ENCODE peak calls at places on chromosomes 11 and 22, in nine cellular contexts. L, S, H, O, B, G, D, M and W are unnamed samples.

GRCh38 chr11:68036717-68037239 is 2.0 kb upstream of the TCIRG1 start:
- DNase-seq in S (no peak), L (no peak), B (no peak), H (no peak), D (no peak), O (peak; percentile 87), G (peak; percentile 14), M (no peak), W (peak; percentile 91)

GRCh38 chr11:92302766-92303165 is 78.1 kb downstream of the FAT3 start:
- DNase-seq in M (no peak), D (no peak), O (no peak), H (no peak), B (no peak), L (peak; percentile 18), S (no peak), G (no peak), W (no peak)

GRCh38 chr11:65308281-65308891 is 6.3 kb upstream of the CDC42EP2 start:
- DNase-seq in L (no peak), G (no peak), D (no peak), M (peak; percentile 41), B (no peak), S (no peak), O (peak; percentile 81), H (no peak), W (peak; percentile 83)

GRCh38 chr11:77071671-77072605 is 5.2 kb downstream of the CAPN5 start:
- DNase-seq in H (no peak), L (peak; percentile 37), O (peak; percentile 43), G (peak; percentile 12), D (no peak), S (peak; percentile 18), M (no peak), B (no peak), W (no peak)

GRCh38 chr22:46117206-46118199 is 32.8 kb upstream of the PPARA start:
- DNase-seq in H (no peak), B (no peak), O (no peak), G (no peak), S (peak; percentile 57), M (no peak), D (no peak), L (no peak), W (no peak)

GRCh38 chr11:112172362-112172994 is 2.8 kb upstream of the BCO2 start:
- DNase-seq in M (peak; percentile 34), H (no peak), L (peak; percentile 69), O (no peak), G (no peak), S (no peak), D (no peak), B (no peak), W (no peak)

GRCh38 chr11:94751216-94751612 is 16.9 kb upstream of the AMOTL1 start:
- DNase-seq in H (no peak), D (no peak), O (no peak), G (no peak), B (no peak), L (no peak), S (no peak), M (no peak), W (no peak)

GRCh38 chr11:118164885-118165284 is 11.6 kb downstream of the SCN2B start:
- DNase-seq in B (no peak), L (no peak), O (no peak), S (no peak), G (no peak), H (no peak), M (no peak), D (no peak), W (no peak)

GRCh38 chr22:24105661-24106060 is 75.6 kb upstream of the SUSD2 start:
- DNase-seq in O (peak; percentile 15), B (no peak), L (no peak), G (no peak), D (no peak), H (no peak), S (no peak), M (no peak), W (no peak)

GRCh38 chr11:68271023-68271780 is 571 bp downstream of the C11orf24 start:
- DNase-seq in D (peak; percentile 92), S (peak; percentile 55), L (peak; percentile 83), O (no peak), G (peak; percentile 73), M (peak; percentile 90), B (peak; percentile 46), H (peak; percentile 37), W (no peak)

GRCh38 chr11:36350137-36350513 is 54.0 kb downstream of the PRR5L start:
- DNase-seq in B (no peak), D (no peak), O (no peak), L (no peak), H (no peak), G (no peak), S (no peak), M (no peak), W (no peak)

GRCh38 chr22:32355760-32356159 is 1.9 kb upstream of the RFPL3 start:
- DNase-seq in S (no peak), B (no peak), D (no peak), G (no peak), O (no peak), L (no peak), H (no peak), M (no peak), W (no peak)

GRCh38 chr11:121655481-121656332 is 202.9 kb upstream of the SORL1-AS1 start:
- DNase-seq in D (peak; percentile 79), H (peak; percentile 59), L (peak; percentile 99), S (peak; percentile 91), O (peak; percentile 93), G (peak; percentile 90), B (peak; percentile 40), M (peak; percentile 79), W (peak; percentile 94)

GRCh38 chr11:70612459-70613141 is 214.3 kb downstream of the CTTN start:
- DNase-seq in B (no peak), M (no peak), H (no peak), G (no peak), L (no peak), O (peak; percentile 19), D (no peak), S (no peak), W (no peak)

GRCh38 chr11:59923813-59924212 is 14.4 kb upstream of the OOSP1 start:
- DNase-seq in G (peak; percentile 46), B (no peak), O (no peak), M (no peak), D (no peak), S (no peak), L (no peak), H (no peak), W (no peak)

GRCh38 chr11:64237484-64237951 is 3.1 kb downstream of the VEGFB start:
- DNase-seq in H (no peak), M (no peak), G (no peak), S (no peak), B (no peak), D (no peak), O (peak; percentile 63), L (no peak), W (no peak)

GRCh38 chr11:135069043-135069442 is 657.0 kb upstream of the B3GAT1 start:
- DNase-seq in B (no peak), S (no peak), M (no peak), H (no peak), L (no peak), D (no peak), G (no peak), O (no peak), W (no peak)

GRCh38 chr22:37169947-37170688 is 17.9 kb downstream of the C1QTNF6 start:
- DNase-seq in L (no peak), S (no peak), H (no peak), B (no peak), O (peak; percentile 34), M (no peak), D (no peak), G (peak; percentile 1), W (peak; percentile 16)

GRCh38 chr11:14308114-14308896 is 50.7 kb downstream of the RRAS2 start:
- DNase-seq in L (peak; percentile 58), H (no peak), G (no peak), M (peak; percentile 71), S (no peak), O (no peak), B (no peak), D (peak; percentile 66), W (no peak)

GRCh38 chr11:76283190-76283589 is 76.9 kb upstream of the WNT11 start:
- DNase-seq in L (no peak), D (no peak), H (no peak), S (no peak), B (no peak), M (no peak), O (no peak), G (no peak), W (no peak)

GRCh38 chr11:108752297-108752751 is 87.5 kb downstream of the DDX10 start:
- DNase-seq in B (no peak), M (no peak), G (no peak), O (no peak), L (no peak), S (no peak), H (no peak), D (no peak), W (no peak)

GRCh38 chr22:30979932-30980331 is 10.9 kb downstream of the TUG1 start:
- DNase-seq in G (no peak), L (no peak), M (peak; percentile 14), O (no peak), D (no peak), H (no peak), S (no peak), B (no peak), W (no peak)

GRCh38 chr11:130782361-130783221 is 133.7 kb downstream of the SNX19 start:
- DNase-seq in S (no peak), G (no peak), M (no peak), B (no peak), L (peak; percentile 52), H (no peak), O (no peak), D (no peak), W (no peak)

GRCh38 chr22:20015187-20015625 is 1.4 kb downstream of the ARVCF start:
- DNase-seq in L (no peak), S (no peak), O (peak; percentile 39), H (no peak), G (no peak), M (no peak), B (no peak), D (no peak), W (no peak)

GRCh38 chr11:61516675-61517516 is 8.3 kb downstream of the LRRC10B start:
- DNase-seq in M (peak; percentile 37), B (peak; percentile 42), H (no peak), G (peak; percentile 85), D (peak; percentile 82), S (peak; percentile 52), O (no peak), L (no peak), W (peak; percentile 73)

GRCh38 chr11:45079075-45079444 is 67.4 kb upstream of the PRDM11 start:
- DNase-seq in O (no peak), B (no peak), G (no peak), D (no peak), L (no peak), M (no peak), S (no peak), H (no peak), W (no peak)

GRCh38 chr11:1745701-1746320 is 4.6 kb downstream of the IFITM10 start:
- DNase-seq in H (no peak), D (no peak), B (no peak), M (no peak), L (no peak), G (no peak), S (no peak), O (no peak), W (no peak)

GRCh38 chr11:10322401-10322800 is 17.5 kb downstream of the ADM start:
- DNase-seq in L (no peak), D (no peak), M (no peak), B (no peak), O (no peak), S (no peak), G (no peak), H (no peak), W (no peak)

GRCh38 chr22:37020192-37020479 is 594 bp downstream of the MPST start:
- DNase-seq in O (no peak), S (peak; percentile 55), H (no peak), B (no peak), M (peak; percentile 24), G (no peak), D (no peak), L (peak; percentile 47), W (no peak)

GRCh38 chr11:73072935-73073481 is 69.1 kb downstream of the FCHSD2 start:
- DNase-seq in S (no peak), O (no peak), G (no peak), H (no peak), M (peak; percentile 77), D (peak; percentile 60), L (peak; percentile 12), B (no peak), W (no peak)

GRCh38 chr11:69366591-69366990 is 72.6 kb downstream of the MYEOV start:
- DNase-seq in G (no peak), M (no peak), L (no peak), D (no peak), O (no peak), B (no peak), H (no peak), S (no peak), W (no peak)